ENCODE peak calls at places on chromosomes 4 and X, in nine cellular contexts. N is HFFc6, Q is WTC11, K is activated B cell treated with CpG ODN at 0.5 μM for 24 hours, Z is OCI-LY7, A is GM13976, E is psoas muscle, S is heart right ventricle, W is tibial artery. R is an unnamed sample.

GRCh38 chrX:68574240-68574639 is 73.2 kb upstream of the STARD8 start:
- DNase-seq in N (no peak), Q (no peak), K (no peak), Z (no peak), A (no peak), E (no peak), S (no peak), W (no peak), R (no peak)

GRCh38 chr4:188714907-188715306 is 575.7 kb downstream of the TRIML1 start:
- DNase-seq in N (no peak), Q (no peak), K (no peak), Z (no peak), A (no peak), E (no peak), S (no peak), W (no peak), R (no peak)

GRCh38 chr4:12933760-12934221 is 550.3 kb downstream of the RAB28 start:
- DNase-seq in N (no peak), Q (no peak), K (no peak), Z (no peak), A (no peak), E (no peak), S (no peak), W (no peak), R (no peak)

GRCh38 chrX:129599996-129600395 is 54.8 kb downstream of the APLN start:
- DNase-seq in N (no peak), Q (no peak), K (no peak), Z (no peak), A (no peak), E (no peak), S (no peak), W (no peak), R (no peak)

GRCh38 chrX:7514871-7515599 is 327.9 kb upstream of the VCX start:
- DNase-seq in N (no peak), Q (no peak), K (no peak), Z (no peak), A (no peak), E (peak; percentile 12), S (no peak), W (peak; percentile 21), R (no peak)

GRCh38 chr4:104574371-104574770 is 79.7 kb upstream of the CXXC4 start:
- DNase-seq in N (no peak), Q (no peak), K (no peak), Z (no peak), A (no peak), E (no peak), S (no peak), W (no peak), R (no peak)

GRCh38 chr4:102809691-102810090 is 17.7 kb downstream of the UBE2D3 start:
- DNase-seq in N (no peak), Q (no peak), K (no peak), Z (no peak), A (no peak), E (no peak), S (no peak), W (no peak), R (no peak)

GRCh38 chrX:139448996-139449395 is 81.5 kb upstream of the F9 start:
- DNase-seq in N (no peak), Q (no peak), K (no peak), Z (no peak), A (no peak), E (no peak), S (no peak), W (no peak), R (no peak)

GRCh38 chr4:151228196-151229119 is 48.5 kb upstream of the PRSS48 start:
- DNase-seq in N (no peak), Q (no peak), K (no peak), Z (no peak), A (no peak), E (no peak), S (no peak), W (no peak), R (no peak)

GRCh38 chr4:51843309-51844156 is 580 bp downstream of the DCUN1D4 start:
- DNase-seq in N (peak; percentile 42), Q (peak; percentile 58), K (no peak), Z (no peak), A (peak; percentile 79), E (peak; percentile 80), S (peak; percentile 72), W (peak; percentile 83), R (peak; percentile 82)

GRCh38 chr4:51842167-51842553 is 793 bp upstream of the DCUN1D4 start:
- DNase-seq in N (peak; percentile 3), Q (no peak), K (peak; percentile 18), Z (no peak), A (peak; percentile 42), E (no peak), S (peak; percentile 14), W (peak; percentile 38), R (peak; percentile 33)

GRCh38 chr4:51840791-51841190 is 2.2 kb upstream of the DCUN1D4 start:
- DNase-seq in N (no peak), Q (no peak), K (no peak), Z (no peak), A (no peak), E (no peak), S (no peak), W (no peak), R (no peak)

GRCh38 chr4:51844157-51845054 is 1.5 kb downstream of the DCUN1D4 start:
- DNase-seq in N (peak; percentile 80), Q (peak; percentile 84), K (peak; percentile 70), Z (peak; percentile 10), A (peak; percentile 85), E (peak; percentile 93), S (peak; percentile 91), W (peak; percentile 96), R (peak; percentile 87)

GRCh38 chr4:51842554-51843308 is at the start of gene DCUN1D4:
- DNase-seq in N (peak; percentile 100), Q (peak; percentile 100), K (peak; percentile 97), Z (peak; percentile 99), A (peak; percentile 100), E (peak; percentile 100), S (peak; percentile 100), W (peak; percentile 100), R (peak; percentile 99)
- TF ChIP-seq CTCF in N (peak; percentile 73), Q (no peak), K (no peak), Z (no peak), A (peak; percentile 32), E (peak; percentile 40), S (peak; percentile 46), W (peak; percentile 47), R (peak; percentile 28)

DNA sequence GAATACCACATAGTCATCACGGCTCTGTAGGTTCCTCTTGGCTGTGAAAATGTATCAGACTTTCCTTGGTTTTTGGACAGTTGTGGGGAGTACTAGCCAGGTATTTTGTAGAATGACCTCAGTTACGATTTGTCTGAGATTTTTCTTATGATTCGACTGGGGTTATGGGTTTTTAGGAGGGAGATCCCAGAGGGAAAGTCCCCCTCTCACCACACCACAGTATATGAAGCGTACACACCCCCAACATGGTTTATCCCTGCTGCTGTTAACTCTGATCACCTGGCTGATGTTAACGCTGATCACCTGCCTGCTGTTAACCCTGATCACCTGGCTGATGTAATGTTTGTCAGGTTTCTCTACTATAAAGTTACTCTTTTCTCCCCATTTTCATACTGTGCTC is 72.6 kb downstream of the ANAPC4 start:
- DNase-seq in N (no peak), Q (no peak), K (no peak), Z (no peak), A (peak; percentile 40), E (no peak), S (no peak), W (no peak), R (peak; percentile 35)
- TF ChIP-seq CTCF in N (no peak), Q (no peak), K (no peak), Z (no peak), A (no peak), E (no peak), S (no peak), W (no peak), R (no peak)

GRCh38 chrX:48934581-48935331 is 15.9 kb upstream of the PIM2 start:
- DNase-seq in N (no peak), Q (no peak), K (no peak), Z (no peak), A (no peak), E (no peak), S (no peak), W (no peak), R (no peak)

GRCh38 chrX:48938721-48939416 is 18.5 kb downstream of the OTUD5 start:
- DNase-seq in N (no peak), Q (no peak), K (peak; percentile 42), Z (peak; percentile 80), A (peak; percentile 53), E (no peak), S (no peak), W (no peak), R (no peak)

GRCh38 chrX:48939417-48940228 is 17.8 kb downstream of the OTUD5 start:
- DNase-seq in N (no peak), Q (no peak), K (no peak), Z (peak; percentile 74), A (no peak), E (no peak), S (no peak), W (no peak), R (no peak)

GRCh38 chrX:48936429-48937064 is 17.7 kb upstream of the PIM2 start:
- DNase-seq in N (no peak), Q (no peak), K (no peak), Z (no peak), A (no peak), E (no peak), S (no peak), W (no peak), R (no peak)

GRCh38 chrX:48937065-48937907 is 18.5 kb upstream of the PIM2 start:
- DNase-seq in N (no peak), Q (peak; percentile 47), K (peak; percentile 68), Z (peak; percentile 91), A (peak; percentile 70), E (peak; percentile 24), S (peak; percentile 37), W (no peak), R (peak; percentile 70)
- TF ChIP-seq CTCF in N (no peak), Q (no peak), K (no peak), Z (peak; percentile 74), A (peak; percentile 39), E (no peak), S (no peak), W (no peak), R (peak; percentile 50)

GRCh38 chrX:137166591-137166990 is 132.8 kb upstream of the GPR101 start:
- DNase-seq in N (no peak), Q (peak; percentile 53), K (no peak), Z (no peak), A (no peak), E (no peak), S (no peak), W (no peak), R (no peak)
- TF ChIP-seq CTCF in N (no peak), Q (peak; percentile 30), K (no peak), Z (peak; percentile 48), A (peak; percentile 21), E (no peak), S (no peak), W (no peak), R (peak; percentile 48)

DNA sequence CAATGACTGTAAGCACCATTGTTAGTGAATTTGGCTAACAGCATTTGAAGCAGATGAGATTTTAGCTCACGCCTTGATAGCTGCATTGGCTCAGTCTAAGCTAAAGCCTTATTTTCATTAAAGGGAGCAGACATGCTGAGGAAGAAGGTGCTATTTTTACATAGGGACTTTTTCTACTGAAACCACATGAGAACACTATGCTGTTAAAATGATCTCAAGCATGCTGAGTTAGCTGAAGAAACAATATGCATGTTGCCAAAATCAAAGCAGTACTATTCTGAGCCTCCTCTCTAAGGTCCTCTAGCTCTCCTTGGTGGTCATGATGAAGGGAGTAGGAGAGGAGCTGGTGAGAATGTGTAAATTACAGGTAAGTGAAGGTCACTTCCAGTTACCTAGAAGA is 134.4 kb upstream of the JADE1 start:
- DNase-seq in N (no peak), Q (no peak), K (no peak), Z (peak; percentile 46), A (peak; percentile 82), E (no peak), S (no peak), W (no peak), R (peak; percentile 88)
- TF ChIP-seq CTCF in N (no peak), Q (no peak), K (no peak), Z (no peak), A (no peak), E (peak; percentile 43), S (peak; percentile 14), W (peak; percentile 22), R (peak; percentile 40)